ENCODE peak calls at places on chromosomes 4 and X, in six cellular contexts. J is IMR-90, A is A549, N is SK-N-SH, L is K562, Q is GM12878. S is an unnamed sample.
A peak's percentile ranks its signal among the peaks of the same experiment; 100 is the strongest.

GRCh38 chr4:85459736-85460135 is 15.2 kb upstream of the ARHGAP24 start:
- DNase-seq in Q (no peak), A (no peak), N (no peak), L (no peak), J (no peak), S (no peak)

GRCh38 chr4:114180481-114180880 is 201.0 kb upstream of the ARSJ start:
- DNase-seq in N (no peak), A (peak; percentile 7), L (no peak), Q (no peak), J (peak; percentile 85), S (peak; percentile 25)

GRCh38 chr4:112648263-112649054 is 11.5 kb downstream of the LARP7 start:
- DNase-seq in L (no peak), Q (no peak), N (no peak), J (peak; percentile 33), A (no peak), S (no peak)

GRCh38 chr4:38753021-38753806 is 29.6 kb downstream of the TLR10 start:
- DNase-seq in J (peak; percentile 99), L (peak; percentile 17), A (no peak), Q (no peak), N (peak; percentile 19), S (peak; percentile 38)

GRCh38 chrX:106952089-106952488 is 31.9 kb downstream of the CLDN2 start:
- DNase-seq in N (no peak), Q (no peak), J (no peak), L (no peak), A (no peak), S (no peak)

GRCh38 chr4:19248023-19248422 is 1003.7 kb upstream of the SLIT2 start:
- DNase-seq in A (no peak), J (no peak), N (no peak), L (no peak), Q (no peak), S (no peak)

GRCh38 chr4:144615182-144615581 is 30.8 kb upstream of the HHIP start:
- DNase-seq in L (no peak), A (no peak), Q (no peak), N (no peak), J (peak; percentile 60), S (no peak)

GRCh38 chr4:139603576-139604387 is 47.8 kb upstream of the SETD7 start:
- DNase-seq in J (peak; percentile 59), L (peak; percentile 55), A (peak; percentile 38), N (peak; percentile 55), Q (peak; percentile 8), S (peak; percentile 67)

GRCh38 chr4:45438047-45438446 is 685.8 kb downstream of the GABRG1 start:
- DNase-seq in A (no peak), N (no peak), Q (no peak), L (no peak), J (no peak), S (no peak)

GRCh38 chr4:94290245-94290644 is 52.4 kb downstream of the HPGDS start:
- DNase-seq in N (no peak), A (peak; percentile 4), Q (no peak), J (no peak), L (no peak), S (no peak)

GRCh38 chr4:53693909-53694308 is 102.6 kb upstream of the LNX1 start:
- DNase-seq in L (no peak), J (no peak), Q (no peak), N (no peak), A (no peak), S (no peak)

GRCh38 chrX:130952266-130953043 is 49.4 kb upstream of the ENOX2 start:
- DNase-seq in N (no peak), A (no peak), Q (no peak), J (no peak), L (peak; percentile 83), S (no peak)

GRCh38 chr4:74671074-74671698 is 123.1 kb downstream of the BTC start:
- DNase-seq in L (peak; percentile 61), A (peak; percentile 29), N (peak; percentile 7), Q (no peak), J (peak; percentile 64), S (peak; percentile 69)

GRCh38 chr4:174156239-174156826 is 127.1 kb downstream of the FBXO8 start:
- DNase-seq in L (peak; percentile 52), J (peak; percentile 38), A (peak; percentile 13), Q (peak; percentile 4), N (peak; percentile 27), S (peak; percentile 23)

GRCh38 chr4:8199594-8200301 is 658 bp downstream of the SH3TC1 start:
- DNase-seq in L (no peak), N (no peak), A (peak; percentile 28), J (no peak), Q (no peak), S (no peak)

GRCh38 chr4:159358226-159358625 is 255.3 kb downstream of the RAPGEF2 start:
- DNase-seq in A (no peak), Q (no peak), N (no peak), J (peak; percentile 90), L (no peak), S (no peak)

GRCh38 chrX:134181261-134181660 is 55.7 kb upstream of the CCDC160 start:
- DNase-seq in N (no peak), Q (no peak), L (no peak), A (no peak), J (no peak), S (no peak)

GRCh38 chrX:123330229-123330942 is 146.3 kb downstream of the GRIA3 start:
- DNase-seq in Q (no peak), A (no peak), L (no peak), J (no peak), N (no peak), S (no peak)

GRCh38 chr4:53821179-53821851 is 230.0 kb upstream of the LNX1 start:
- DNase-seq in L (no peak), Q (no peak), N (no peak), J (no peak), A (no peak), S (no peak)

GRCh38 chrX:153769158-153769864 is 5.3 kb downstream of the PLXNB3 start:
- DNase-seq in N (peak; percentile 12), A (no peak), J (no peak), Q (no peak), L (no peak), S (no peak)

GRCh38 chrX:149060921-149061320 is 444.2 kb downstream of the IDS start:
- DNase-seq in L (no peak), N (no peak), Q (no peak), A (no peak), J (no peak), S (no peak)

GRCh38 chr4:184163813-184164212 is 53.9 kb downstream of the ENPP6 start:
- DNase-seq in Q (no peak), L (peak; percentile 55), A (peak; percentile 60), N (peak; percentile 84), J (peak; percentile 6), S (peak; percentile 26)

GRCh38 chr4:3284734-3285557 is 7.9 kb upstream of the RGS12 start:
- DNase-seq in A (no peak), L (no peak), Q (no peak), N (no peak), J (no peak), S (no peak)

GRCh38 chr4:60721680-60722079 is 478.4 kb upstream of the ADGRL3 start:
- DNase-seq in A (no peak), J (no peak), L (no peak), Q (no peak), N (no peak), S (no peak)

GRCh38 chr4:3335982-3336381 is 43.2 kb downstream of the RGS12 start:
- DNase-seq in Q (no peak), L (no peak), J (no peak), A (no peak), N (no peak), S (no peak)

DNA sequence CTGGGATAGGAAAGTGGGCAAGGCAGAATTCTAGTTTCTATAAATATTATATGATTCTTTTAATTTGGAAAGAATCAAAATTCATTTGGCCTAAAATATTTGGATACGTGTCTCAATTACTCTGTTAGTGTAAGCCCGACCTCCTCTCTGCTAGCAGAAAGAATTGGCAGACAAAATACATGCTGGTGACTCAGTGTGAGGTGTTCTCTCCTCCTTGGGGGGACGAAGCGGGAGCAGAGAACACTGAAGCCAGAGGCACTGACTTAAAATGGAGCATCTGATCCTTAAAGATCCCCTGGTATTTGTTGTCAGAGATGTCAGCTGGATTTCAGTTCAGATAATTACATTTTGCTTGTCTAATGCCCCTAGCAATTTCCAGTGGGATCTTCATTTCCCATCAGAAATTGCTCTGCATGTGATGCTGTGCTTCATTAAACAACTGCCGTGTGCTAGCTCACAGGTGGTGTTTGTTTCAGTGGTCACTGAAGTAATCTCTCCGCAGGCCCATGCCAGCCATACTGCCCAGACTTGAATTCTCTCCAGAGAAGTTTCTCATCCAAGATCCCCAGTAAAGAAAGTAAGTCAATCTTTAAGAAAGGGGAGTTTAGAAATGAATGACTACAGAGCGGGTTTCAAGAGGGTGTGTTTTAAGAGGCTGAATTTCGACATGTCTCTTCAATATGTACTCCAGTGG is 188.7 kb upstream of the TLL1 start:
- DNase-seq in J (no peak), Q (no peak), N (no peak), L (no peak), A (no peak), S (no peak)
- TF ChIP-seq SMC3 in J (no peak), Q (no peak), N (no peak), L (no peak), A (no peak), S (no peak)

GRCh38 chrX:960821-961220 is 251.6 kb downstream of the CRLF2 start:
- DNase-seq in Q (no peak), N (no peak), L (no peak), A (no peak), J (no peak), S (no peak)
- TF ChIP-seq SMC3 in Q (no peak), N (no peak), L (no peak), A (no peak), J (no peak), S (no peak)

GRCh38 chr4:158036998-158037397 is 135.8 kb downstream of the GASK1B start:
- DNase-seq in L (no peak), N (no peak), Q (no peak), A (no peak), J (no peak), S (peak; percentile 35)

GRCh38 chr4:158046345-158046744 is 126.5 kb downstream of the GASK1B start:
- DNase-seq in A (no peak), L (no peak), J (no peak), Q (no peak), N (no peak), S (peak; percentile 74)

GRCh38 chr4:158038718-158039117 is 134.1 kb downstream of the GASK1B start:
- DNase-seq in N (no peak), L (no peak), J (no peak), A (no peak), Q (no peak), S (no peak)

GRCh38 chr4:158043971-158044618 is 128.7 kb downstream of the GASK1B start:
- DNase-seq in A (no peak), Q (no peak), N (no peak), L (no peak), J (no peak), S (no peak)

DNA sequence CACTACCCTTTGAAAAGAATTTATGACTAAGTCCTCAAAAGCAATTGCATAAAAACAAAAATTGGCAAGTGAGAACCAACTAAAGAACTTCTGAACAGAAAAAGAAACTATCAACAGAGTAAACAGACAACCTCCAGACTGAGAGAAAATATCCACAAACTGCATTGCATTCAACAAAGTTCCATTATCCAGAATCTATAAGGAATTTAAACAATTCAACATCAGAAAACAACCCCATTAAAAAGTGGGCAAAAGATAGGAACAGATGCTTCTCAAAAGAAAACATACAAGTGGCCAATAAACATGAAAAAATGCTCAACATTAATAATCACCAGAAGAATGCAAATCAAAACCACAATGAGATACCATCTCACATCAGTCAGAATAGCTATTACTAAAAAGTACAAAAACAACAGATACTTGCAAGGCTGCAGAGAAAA is 130.2 kb downstream of the GASK1B start:
- DNase-seq in L (no peak), A (no peak), J (peak; percentile 54), N (no peak), Q (no peak), S (no peak)
- TF ChIP-seq SMC3 in L (no peak), A (no peak), J (no peak), N (no peak), Q (no peak), S (no peak)

GRCh38 chr4:123554819-123555499 is 158.4 kb downstream of the SPRY1 start:
- DNase-seq in Q (no peak), L (no peak), J (no peak), N (no peak), A (no peak), S (no peak)
- TF ChIP-seq SMC3 in Q (no peak), L (no peak), J (no peak), N (no peak), A (no peak), S (no peak)